ENCODE peak calls at places on chromosomes 11 and 22, in six cellular contexts. L is prostate gland, F is NB4, Q is breast epithelium, C is heart left ventricle, I is GM12892. Y is an unnamed sample.

GRCh38 chr11:80023416-80023815 is 582.6 kb upstream of the TENM4 start:
- DNase-seq in F (no peak), Q (no peak), I (no peak), C (no peak), L (no peak), Y (no peak)

GRCh38 chr11:119512373-119512772 is 89.4 kb upstream of the THY1 start:
- DNase-seq in I (no peak), C (no peak), Q (no peak), F (no peak), L (no peak), Y (no peak)

GRCh38 chr22:29200901-29201300 is 4.8 kb upstream of the EMID1 start:
- DNase-seq in C (no peak), L (no peak), Q (no peak), I (no peak), F (no peak), Y (no peak)

GRCh38 chr11:63908631-63909491 is 8.1 kb downstream of the RCOR2 start:
- DNase-seq in Q (no peak), L (no peak), C (peak), F (no peak), I (no peak), Y (no peak)

GRCh38 chr22:49502126-49502826 is 325.4 kb downstream of the BRD1 start:
- DNase-seq in Q (no peak), I (no peak), L (no peak), F (peak), C (no peak), Y (peak)

GRCh38 chr22:39502109-39502788 is at the start of gene MIEF1:
- DNase-seq in I (peak), C (peak), L (peak), F (peak), Q (peak), Y (peak)

GRCh38 chr11:59756845-59757244 is 1.7 kb downstream of the STX3 start:
- DNase-seq in C (peak), L (peak), F (peak), I (no peak), Q (peak), Y (no peak)

GRCh38 chr11:2390871-2391662 is 9.5 kb upstream of the TSSC4 start:
- DNase-seq in F (peak), C (peak), I (no peak), L (no peak), Q (no peak), Y (peak)

GRCh38 chr11:2566223-2567025 is 121.6 kb downstream of the KCNQ1 start:
- DNase-seq in L (no peak), C (peak), F (no peak), I (no peak), Q (no peak), Y (no peak)

DNA sequence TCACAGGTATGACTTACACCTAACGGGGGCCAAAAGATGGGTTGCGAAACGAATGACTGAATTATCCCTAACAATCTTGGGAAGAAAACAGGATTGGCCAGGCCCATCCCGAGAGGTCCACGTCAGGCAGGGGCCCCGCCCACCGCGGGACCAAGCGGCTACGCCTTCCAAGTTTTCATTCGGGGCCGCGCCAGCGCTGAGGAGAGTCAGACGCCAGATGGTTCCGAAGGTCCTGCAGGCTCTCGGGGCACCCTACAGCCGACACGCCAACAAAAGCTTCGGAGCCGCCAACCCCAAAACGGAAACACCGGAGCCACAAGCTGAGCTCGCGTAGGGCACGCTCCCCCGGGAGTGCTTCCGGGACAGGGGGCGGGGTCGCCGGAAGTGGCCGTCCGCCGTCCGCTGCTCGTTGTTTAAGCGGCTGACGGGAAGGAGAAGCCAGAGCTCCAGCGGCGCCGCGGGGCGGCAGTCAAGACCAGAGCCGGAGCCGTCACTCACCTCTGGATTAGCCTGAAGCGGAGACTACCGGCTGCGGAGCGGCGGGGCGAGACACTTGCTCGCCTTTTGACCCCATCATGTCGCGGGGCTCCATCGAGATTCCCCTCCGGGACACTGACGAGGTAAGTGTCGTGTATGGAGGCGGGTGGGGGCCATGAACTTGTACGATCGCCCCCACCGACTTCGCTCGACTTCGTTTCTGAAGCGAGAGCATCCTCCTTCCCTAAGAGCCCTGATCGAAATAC is at the start of gene CTR9:
- DNase-seq in L (peak), Q (peak), F (peak), C (peak), I (peak), Y (peak)
- TF ChIP-seq POLR2A in L (peak), Q (peak), F (no peak), C (no peak), I (peak), Y (peak)

GRCh38 chr11:94130589-94131362 is 2.1 kb downstream of the PANX1 start:
- DNase-seq in C (no peak), F (peak), L (no peak), I (no peak), Q (no peak), Y (no peak)
- TF ChIP-seq POLR2A in C (no peak), F (no peak), L (no peak), I (no peak), Q (no peak), Y (no peak)

GRCh38 chr11:66001941-66002647 is at the start of the genes BANF1 and EIF1AD:
- DNase-seq in L (peak), C (peak), Q (peak), I (peak), F (peak), Y (peak)

GRCh38 chr11:66006134-66006890 is 4.0 kb downstream of the BANF1 start:
- DNase-seq in Q (no peak), L (no peak), C (no peak), I (no peak), F (no peak), Y (no peak)

GRCh38 chr11:66003291-66003690 is 988 bp downstream of the BANF1 start:
- DNase-seq in F (no peak), L (no peak), C (no peak), I (no peak), Q (no peak), Y (no peak)

GRCh38 chr11:66004186-66004585 is 1.9 kb downstream of the BANF1 start:
- DNase-seq in I (no peak), Q (no peak), F (no peak), L (no peak), C (no peak), Y (no peak)

GRCh38 chr11:66002648-66003225 is 434 bp downstream of the BANF1 start:
- DNase-seq in I (peak), Q (peak), C (peak), L (peak), F (no peak), Y (no peak)
- TF ChIP-seq POLR2A in I (no peak), Q (no peak), C (no peak), L (no peak), F (no peak), Y (peak)

GRCh38 chr11:110296226-110297081 is at the start of gene RDX:
- DNase-seq in L (peak), C (peak), Q (peak), I (peak), F (peak), Y (peak)

GRCh38 chr11:110294509-110294908 is 1.9 kb downstream of the RDX start:
- DNase-seq in F (no peak), I (no peak), Q (no peak), L (no peak), C (no peak), Y (no peak)

GRCh38 chr11:110295086-110295485 is 1.3 kb downstream of the RDX start:
- DNase-seq in L (no peak), Q (no peak), F (no peak), C (no peak), I (no peak), Y (no peak)

GRCh38 chr11:110297082-110297725 is 790 bp upstream of the RDX start:
- DNase-seq in I (no peak), L (no peak), C (no peak), F (peak), Q (no peak), Y (no peak)

GRCh38 chr11:110295487-110296225 is 758 bp downstream of the RDX start:
- DNase-seq in Q (peak), L (peak), I (peak), C (peak), F (peak), Y (no peak)
- TF ChIP-seq POLR2A in Q (no peak), L (no peak), I (peak), C (no peak), F (no peak), Y (no peak)

DNA sequence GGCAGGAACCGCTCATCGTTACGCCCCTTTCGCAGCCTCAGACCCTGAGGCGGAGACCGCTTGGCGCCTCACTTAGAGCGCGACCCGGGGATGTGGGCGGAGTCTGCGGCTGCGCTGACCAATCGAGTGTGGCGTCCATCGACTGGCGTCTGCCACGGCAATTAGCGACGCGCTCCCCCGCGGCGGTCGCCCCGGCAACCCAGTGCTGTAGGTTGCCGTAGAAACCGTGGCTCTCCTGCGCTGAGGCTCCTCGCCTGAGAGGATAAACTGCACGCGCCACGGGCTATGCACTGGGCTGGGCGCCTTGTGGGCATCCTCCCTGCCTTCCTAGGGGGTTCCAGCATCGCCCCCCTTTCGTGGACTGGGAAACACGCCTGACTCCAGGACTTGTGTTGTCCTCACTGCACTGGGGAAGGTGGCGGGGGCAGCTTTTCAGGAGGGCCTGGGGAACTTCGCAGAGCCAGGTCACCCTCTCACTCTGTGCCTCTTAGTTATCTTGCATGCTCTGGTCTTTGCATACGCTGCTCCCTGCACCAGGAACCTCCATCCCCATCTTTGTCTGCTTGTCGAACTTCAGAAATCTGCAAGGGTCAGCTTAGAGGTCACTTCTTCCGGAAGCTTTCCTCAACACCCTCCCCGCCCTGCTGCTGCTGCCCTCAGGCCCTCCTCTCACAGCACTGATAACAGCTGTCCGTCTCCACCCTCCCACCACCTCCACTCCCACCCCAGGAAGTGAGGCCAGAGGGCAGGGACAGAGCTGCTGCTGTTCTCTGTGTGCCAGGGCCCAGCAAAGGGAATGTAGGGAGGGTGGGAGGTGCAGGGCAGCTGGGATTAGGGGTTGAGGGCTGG is 539 bp upstream of the P2RX6 start:
- DNase-seq in I (peak), Q (peak), L (peak), F (peak), C (peak), Y (peak)
- TF ChIP-seq POLR2A in I (no peak), Q (no peak), L (no peak), F (no peak), C (no peak), Y (peak)

GRCh38 chr11:61429691-61430582 is at the start of the genes CPSF7 and SDHAF2:
- DNase-seq in L (peak), I (peak), F (peak), Q (peak), C (peak), Y (peak)
- TF ChIP-seq POLR2A in L (peak), I (peak), F (peak), Q (peak), C (peak), Y (peak)

GRCh38 chr11:66934971-66935779 is 23.0 kb downstream of the PC start:
- DNase-seq in C (no peak), I (no peak), L (no peak), F (peak), Q (no peak), Y (no peak)
- TF ChIP-seq POLR2A in C (no peak), I (no peak), L (no peak), F (no peak), Q (no peak), Y (no peak)

DNA sequence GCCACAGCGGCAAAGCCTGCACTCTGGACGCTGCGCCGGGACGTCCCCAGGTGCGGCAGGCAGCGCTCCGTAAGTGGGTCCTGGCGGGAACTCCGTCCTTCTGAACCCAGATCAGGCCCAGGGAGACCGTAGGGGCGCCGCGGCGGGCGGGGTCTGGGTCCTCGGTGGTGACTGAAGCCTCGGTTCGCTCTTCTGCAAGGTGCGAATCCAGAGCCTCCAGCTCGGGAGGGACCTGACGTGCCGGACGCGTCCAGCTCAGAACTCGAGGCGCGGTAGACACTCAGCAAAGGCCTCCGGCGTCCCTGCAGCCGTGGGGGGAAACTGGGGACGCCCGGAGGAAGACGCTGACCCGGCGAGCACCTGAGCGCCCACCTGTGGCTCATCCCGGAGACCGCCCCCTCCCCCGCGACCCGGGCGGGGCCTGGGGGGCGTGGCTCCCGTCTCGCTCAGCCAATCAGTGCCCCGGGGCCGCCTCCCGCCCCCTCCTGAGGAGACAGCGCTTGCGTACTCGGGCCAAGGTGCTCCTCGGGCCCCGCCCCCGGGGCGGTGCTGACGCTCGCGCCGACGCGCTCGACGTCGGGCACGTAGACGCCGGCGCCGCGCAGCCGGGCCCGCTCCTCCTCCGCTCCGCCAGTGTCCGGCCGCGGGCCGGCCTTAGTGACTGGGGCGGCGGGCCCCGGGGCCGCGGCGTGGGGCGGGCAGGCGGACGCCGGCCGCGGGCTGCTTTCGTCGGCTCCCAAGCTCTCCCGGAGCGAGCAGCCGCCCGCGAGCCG is at the start of gene PPFIA1:
- DNase-seq in F (peak), I (peak), L (peak), Q (peak), C (peak), Y (peak)
- TF ChIP-seq POLR2A in F (peak), I (peak), L (peak), Q (peak), C (peak), Y (peak)

DNA sequence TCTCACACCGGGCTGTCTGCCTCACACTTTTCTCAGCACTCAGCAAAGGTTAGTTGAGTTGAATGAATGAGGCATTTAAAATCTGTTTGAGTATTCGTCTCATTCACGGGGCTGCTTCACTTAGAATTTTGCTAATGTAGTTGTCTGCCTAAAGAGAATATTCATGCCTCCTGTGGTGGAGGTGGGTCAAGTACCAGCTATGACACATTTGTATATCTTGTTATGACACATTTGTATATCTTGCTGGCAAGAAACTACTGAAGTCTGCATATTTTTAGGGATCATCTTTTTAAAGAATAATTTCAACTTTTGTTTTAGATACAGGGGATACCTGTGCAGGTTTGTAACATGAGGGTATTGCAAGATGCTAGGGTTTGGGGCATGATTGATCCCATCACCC is 43.1 kb downstream of the LDLRAD3 start:
- DNase-seq in L (no peak), Q (no peak), C (no peak), I (no peak), F (no peak), Y (peak)
- TF ChIP-seq POLR2A in L (no peak), Q (no peak), C (no peak), I (no peak), F (no peak), Y (no peak)